ENCODE peak calls at places on chromosome 17, in ten cellular contexts. G is skeletal muscle cell; A is body of pancreas; Q is endodermal cell; M is AG08395; O is amniotic epithelial cell; K is activated CD8-positive, alpha-beta T cell treated with anti-CD3 and anti-CD28 coated beads for 36 hours; R is fibroblast of mammary gland; T is fibroblast of the aortic adventitia; Y is activated naive CD8-positive, alpha-beta T cell treated with anti-CD3 and anti-CD28 coated beads, Interleukin-2, amount 50 U/mL, for 24 hours. B is an unnamed sample.

GRCh38 chr17:16091773-16092172 is 92.1 kb downstream of the TTC19 start:
- DNase-seq in G (no peak), A (no peak), Q (no peak), M (no peak), O (peak; percentile 26), K (no peak), R (no peak), T (no peak), Y (no peak), B (no peak)

GRCh38 chr17:75240394-75241142 is 20.8 kb downstream of the GGA3 start:
- DNase-seq in G (no peak), A (no peak), Q (peak; percentile 97), M (peak; percentile 29), O (peak; percentile 29), K (peak; percentile 69), R (peak; percentile 38), T (peak; percentile 68), Y (peak; percentile 61), B (peak; percentile 55)

GRCh38 chr17:45905812-45906211 is 11.5 kb downstream of the MAPT start:
- DNase-seq in G (no peak), A (no peak), Q (no peak), M (no peak), O (no peak), K (no peak), R (no peak), T (no peak), Y (no peak), B (no peak)

GRCh38 chr17:9217151-9218067 is 196.1 kb downstream of the NTN1 start:
- DNase-seq in G (no peak), A (no peak), Q (peak; percentile 54), M (peak; percentile 77), O (no peak), K (no peak), R (peak; percentile 90), T (peak; percentile 71), Y (no peak), B (no peak)

GRCh38 chr17:81868674-81869220 is 2.4 kb downstream of the ARHGDIA start:
- DNase-seq in G (peak; percentile 75), A (peak; percentile 69), Q (peak; percentile 88), M (peak; percentile 71), O (peak; percentile 96), K (peak; percentile 38), R (peak; percentile 89), T (peak; percentile 80), Y (no peak), B (peak; percentile 22)

GRCh38 chr17:16371742-16372141 is 9.1 kb upstream of the UBB start:
- DNase-seq in G (peak; percentile 77), A (no peak), Q (no peak), M (peak; percentile 36), O (peak; percentile 84), K (no peak), R (peak; percentile 93), T (peak; percentile 73), Y (no peak), B (no peak)

GRCh38 chr17:36932383-36933173 is 4.7 kb upstream of the LHX1 start:
- DNase-seq in G (no peak), A (no peak), Q (peak; percentile 64), M (no peak), O (no peak), K (no peak), R (no peak), T (no peak), Y (no peak), B (no peak)

GRCh38 chr17:39775075-39775474 is 37.3 kb downstream of the GRB7 start:
- DNase-seq in G (no peak), A (no peak), Q (peak; percentile 13), M (no peak), O (no peak), K (no peak), R (no peak), T (no peak), Y (no peak), B (no peak)

GRCh38 chr17:73064084-73064938 is 28.2 kb downstream of the SLC39A11 start:
- DNase-seq in G (no peak), A (peak; percentile 48), Q (no peak), M (no peak), O (no peak), K (no peak), R (peak; percentile 26), T (no peak), Y (no peak), B (no peak)

GRCh38 chr17:78043031-78043430 is 84.5 kb downstream of the TNRC6C start:
- DNase-seq in G (no peak), A (no peak), Q (no peak), M (no peak), O (no peak), K (no peak), R (no peak), T (no peak), Y (no peak), B (no peak)